ENCODE peak calls at places on chromosomes 13 and 19, in four cellular contexts. One of them, this sample, is unnamed.
A peak's percentile ranks its signal among the peaks of the same experiment; 100 is the strongest.

GRCh38 chr19:18995804-18996241 is 37.5 kb downstream of the SUGP2 start:
- DNase-seq in GM12878: no peak
- DNase-seq in GM12891: peak; percentile 71
- DNase-seq in K562: peak; percentile 67
- DNase-seq in this sample: peak; percentile 66

GRCh38 chr19:33794578-33795369 is 1.9 kb upstream of the KCTD15 start:
- DNase-seq in K562: no peak
- DNase-seq in GM12878: no peak
- DNase-seq in GM12891: no peak
- DNase-seq in this sample: no peak

GRCh38 chr19:3178973-3179738 is 587 bp downstream of the S1PR4 start:
- DNase-seq in GM12891: no peak
- DNase-seq in GM12878: no peak
- DNase-seq in K562: no peak
- DNase-seq in this sample: no peak

GRCh38 chr19:40717325-40717879 is 490 bp downstream of the ITPKC start:
- DNase-seq in K562: no peak
- DNase-seq in GM12891: no peak
- DNase-seq in GM12878: no peak
- DNase-seq in this sample: no peak

GRCh38 chr19:53461866-53462265 is 5.7 kb upstream of the ZNF813 start:
- DNase-seq in GM12891: no peak
- DNase-seq in GM12878: no peak
- DNase-seq in K562: no peak
- DNase-seq in this sample: no peak

GRCh38 chr19:47157455-47158321 is 27.1 kb downstream of the SAE1 start:
- DNase-seq in K562: no peak
- DNase-seq in GM12878: no peak
- DNase-seq in GM12891: no peak
- DNase-seq in this sample: peak; percentile 21

GRCh38 chr13:35780613-35781012 is 304.1 kb upstream of the MAB21L1 start:
- DNase-seq in GM12891: no peak
- DNase-seq in GM12878: no peak
- DNase-seq in K562: no peak
- DNase-seq in this sample: no peak

GRCh38 chr19:49422407-49423277 is 599 bp downstream of the PTH2 start:
- DNase-seq in GM12891: no peak
- DNase-seq in GM12878: no peak
- DNase-seq in K562: peak; percentile 91
- DNase-seq in this sample: peak; percentile 51

GRCh38 chr19:23957660-23958281 is 43.1 kb downstream of the ZNF726 start:
- DNase-seq in GM12878: no peak
- DNase-seq in K562: no peak
- DNase-seq in GM12891: no peak
- DNase-seq in this sample: no peak

GRCh38 chr13:46622918-46623256 is 69.9 kb downstream of the LRCH1 start:
- DNase-seq in GM12891: no peak
- DNase-seq in GM12878: no peak
- DNase-seq in K562: no peak
- DNase-seq in this sample: no peak

GRCh38 chr19:19062454-19063182 is 1.2 kb upstream of the SLC25A42 start:
- DNase-seq in GM12891: no peak
- DNase-seq in GM12878: no peak
- DNase-seq in K562: no peak
- DNase-seq in this sample: no peak

GRCh38 chr13:59261928-59262488 is 901.7 kb downstream of the DIAPH3 start:
- DNase-seq in GM12891: no peak
- DNase-seq in GM12878: no peak
- DNase-seq in K562: no peak
- DNase-seq in this sample: no peak

GRCh38 chr13:87999141-87999765 is 328.1 kb downstream of the SLITRK5 start:
- DNase-seq in K562: no peak
- DNase-seq in GM12891: no peak
- DNase-seq in GM12878: no peak
- DNase-seq in this sample: no peak

GRCh38 chr19:39542198-39542597 is 2.2 kb upstream of the EID2 start:
- DNase-seq in K562: no peak
- DNase-seq in GM12878: no peak
- DNase-seq in GM12891: no peak
- DNase-seq in this sample: no peak

GRCh38 chr13:50389726-50390125 is 374.5 kb downstream of the KCNRG start:
- DNase-seq in GM12878: no peak
- DNase-seq in K562: no peak
- DNase-seq in GM12891: no peak
- DNase-seq in this sample: no peak

GRCh38 chr13:78604782-78605611 is 1.6 kb upstream of the POU4F1 start:
- DNase-seq in K562: peak; percentile 36
- DNase-seq in GM12878: no peak
- DNase-seq in GM12891: no peak
- DNase-seq in this sample: no peak

GRCh38 chr13:34435338-34435737 is 506.7 kb upstream of the NBEA start:
- DNase-seq in GM12878: no peak
- DNase-seq in GM12891: no peak
- DNase-seq in K562: no peak
- DNase-seq in this sample: no peak

GRCh38 chr13:78816592-78816991 is 157.6 kb upstream of the OBI1 start:
- DNase-seq in GM12891: no peak
- DNase-seq in GM12878: no peak
- DNase-seq in K562: no peak
- DNase-seq in this sample: no peak

DNA sequence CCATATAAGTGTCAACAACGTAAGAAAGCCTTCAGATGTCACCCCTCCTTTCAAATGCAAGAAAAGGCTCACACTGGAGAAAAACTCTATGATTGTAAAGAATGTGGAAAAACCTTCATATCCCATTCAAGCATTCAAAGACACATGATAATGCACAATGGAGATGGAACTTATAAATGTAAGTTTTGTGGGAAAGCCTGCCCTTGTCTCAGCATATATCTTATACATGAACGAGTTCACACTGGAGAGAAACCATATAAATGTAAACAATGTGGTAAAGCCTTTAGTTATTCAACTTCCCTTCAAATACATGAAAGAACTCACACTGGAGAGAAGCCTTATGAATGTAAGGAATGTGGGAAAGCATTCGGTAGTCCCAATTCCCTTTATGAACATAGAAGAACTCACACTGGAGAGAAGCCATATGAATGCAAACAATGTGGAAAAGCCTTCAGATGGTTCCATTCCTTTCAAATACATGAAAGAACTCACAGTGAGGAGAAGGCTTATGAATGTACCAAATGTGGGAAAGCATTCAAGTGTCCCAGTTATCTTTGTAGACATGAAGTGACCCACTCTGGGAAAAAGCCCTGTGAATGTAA is 11.1 kb downstream of the ZNF844 start:
- DNase-seq in K562: no peak
- DNase-seq in GM12878: no peak
- DNase-seq in GM12891: no peak
- DNase-seq in this sample: no peak
- TF ChIP-seq SPI1 in K562: no peak
- TF ChIP-seq SPI1 in GM12878: no peak
- TF ChIP-seq SPI1 in GM12891: no peak
- TF ChIP-seq SPI1 in this sample: no peak

GRCh38 chr19:57850553-57851017 is 926 bp downstream of the ZNF587 start:
- DNase-seq in GM12878: no peak
- DNase-seq in GM12891: no peak
- DNase-seq in K562: peak; percentile 41
- DNase-seq in this sample: no peak
- TF ChIP-seq SPI1 in GM12878: no peak
- TF ChIP-seq SPI1 in GM12891: no peak
- TF ChIP-seq SPI1 in K562: no peak
- TF ChIP-seq SPI1 in this sample: no peak

GRCh38 chr19:16741084-16741483 is 21.4 kb downstream of the NWD1 start:
- DNase-seq in GM12891: no peak
- DNase-seq in K562: no peak
- DNase-seq in GM12878: no peak
- DNase-seq in this sample: no peak
- TF ChIP-seq SPI1 in GM12891: no peak
- TF ChIP-seq SPI1 in K562: no peak
- TF ChIP-seq SPI1 in GM12878: no peak
- TF ChIP-seq SPI1 in this sample: no peak

DNA sequence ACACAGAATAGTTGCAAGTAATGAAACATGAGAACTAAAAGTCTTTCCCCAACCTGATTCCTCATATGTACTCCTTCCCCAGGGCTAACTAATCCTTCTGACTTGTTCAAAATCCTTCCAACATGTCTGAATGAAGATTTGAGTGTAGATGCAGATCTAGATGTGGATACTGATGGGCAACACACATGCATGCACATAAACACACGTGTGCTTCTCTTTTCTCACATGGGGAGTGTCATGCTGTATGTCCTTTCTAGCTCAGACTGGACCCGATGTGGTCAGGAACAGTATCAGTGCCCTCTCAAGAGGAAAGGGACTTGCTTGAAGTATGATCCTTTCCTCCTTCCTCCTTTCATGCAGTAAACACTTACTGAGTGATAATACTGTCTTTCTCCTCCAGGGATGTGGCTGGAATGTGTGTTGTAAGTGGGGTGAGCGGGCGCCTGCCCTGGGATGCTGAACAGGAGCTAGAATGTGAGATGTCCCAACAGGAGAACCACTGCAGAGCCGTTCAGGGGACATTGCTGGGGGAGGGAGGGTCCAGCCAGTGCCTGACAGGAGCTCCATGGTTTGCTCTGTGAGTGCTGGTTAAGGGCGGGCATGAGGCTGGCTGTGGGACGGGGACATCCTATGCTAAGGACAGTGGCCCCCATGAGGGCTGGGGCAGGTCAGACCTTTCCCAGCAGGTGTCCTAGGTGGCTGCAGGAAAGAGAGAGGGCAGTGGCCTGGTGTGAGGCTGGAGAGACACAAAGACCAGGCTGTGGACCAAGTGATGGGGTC is 146.9 kb downstream of the TEX29 start:
- DNase-seq in GM12878: no peak
- DNase-seq in GM12891: no peak
- DNase-seq in K562: no peak
- DNase-seq in this sample: no peak
- TF ChIP-seq SPI1 in GM12878: no peak
- TF ChIP-seq SPI1 in GM12891: no peak
- TF ChIP-seq SPI1 in K562: no peak
- TF ChIP-seq SPI1 in this sample: no peak

GRCh38 chr13:26060366-26060765 is 8.6 kb upstream of the SHISA2 start:
- DNase-seq in GM12891: no peak
- DNase-seq in K562: no peak
- DNase-seq in GM12878: no peak
- DNase-seq in this sample: no peak
- TF ChIP-seq SPI1 in GM12891: no peak
- TF ChIP-seq SPI1 in K562: no peak
- TF ChIP-seq SPI1 in GM12878: no peak
- TF ChIP-seq SPI1 in this sample: no peak

GRCh38 chr19:45123440-45123850 is 30.5 kb downstream of the PPP1R37 start:
- DNase-seq in GM12891: no peak
- DNase-seq in GM12878: no peak
- DNase-seq in K562: no peak
- DNase-seq in this sample: no peak

GRCh38 chr19:45124021-45124420 is 31.0 kb downstream of the PPP1R37 start:
- DNase-seq in GM12878: no peak
- DNase-seq in GM12891: no peak
- DNase-seq in K562: no peak
- DNase-seq in this sample: no peak

GRCh38 chr19:45122832-45123231 is 29.9 kb downstream of the PPP1R37 start:
- DNase-seq in K562: no peak
- DNase-seq in GM12878: no peak
- DNase-seq in GM12891: no peak
- DNase-seq in this sample: no peak

GRCh38 chr19:45119582-45119981 is 26.6 kb downstream of the PPP1R37 start:
- DNase-seq in GM12878: no peak
- DNase-seq in GM12891: no peak
- DNase-seq in K562: no peak
- DNase-seq in this sample: no peak

DNA sequence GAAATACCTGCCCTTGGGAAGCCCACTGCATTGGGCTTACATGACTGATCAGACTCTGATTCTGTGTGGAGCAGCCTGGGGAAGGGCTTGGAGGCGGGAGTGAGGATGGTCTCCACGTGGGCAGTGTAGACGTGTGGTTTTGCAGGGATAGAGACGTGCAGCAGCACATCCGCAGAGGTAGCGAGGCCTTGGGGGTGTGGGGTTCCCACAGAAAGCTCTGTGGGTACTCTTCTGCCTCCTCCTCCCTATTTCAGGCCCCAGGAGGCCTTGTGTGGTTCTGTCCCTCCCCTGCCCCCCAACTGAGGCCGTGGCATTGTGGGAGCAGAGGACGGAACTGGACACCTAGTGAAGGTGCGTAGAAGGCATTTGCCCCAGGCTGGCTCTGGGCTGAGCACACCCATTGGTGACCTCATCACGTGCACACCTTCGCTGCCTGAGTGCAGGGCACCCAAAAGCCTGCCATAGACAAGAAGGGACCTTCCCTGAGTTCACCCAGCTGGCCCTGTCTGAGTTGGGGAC is 28.9 kb downstream of the PPP1R37 start:
- DNase-seq in GM12891: no peak
- DNase-seq in K562: no peak
- DNase-seq in GM12878: peak; percentile 40
- DNase-seq in this sample: no peak
- TF ChIP-seq SPI1 in GM12891: no peak
- TF ChIP-seq SPI1 in K562: no peak
- TF ChIP-seq SPI1 in GM12878: no peak
- TF ChIP-seq SPI1 in this sample: no peak

DNA sequence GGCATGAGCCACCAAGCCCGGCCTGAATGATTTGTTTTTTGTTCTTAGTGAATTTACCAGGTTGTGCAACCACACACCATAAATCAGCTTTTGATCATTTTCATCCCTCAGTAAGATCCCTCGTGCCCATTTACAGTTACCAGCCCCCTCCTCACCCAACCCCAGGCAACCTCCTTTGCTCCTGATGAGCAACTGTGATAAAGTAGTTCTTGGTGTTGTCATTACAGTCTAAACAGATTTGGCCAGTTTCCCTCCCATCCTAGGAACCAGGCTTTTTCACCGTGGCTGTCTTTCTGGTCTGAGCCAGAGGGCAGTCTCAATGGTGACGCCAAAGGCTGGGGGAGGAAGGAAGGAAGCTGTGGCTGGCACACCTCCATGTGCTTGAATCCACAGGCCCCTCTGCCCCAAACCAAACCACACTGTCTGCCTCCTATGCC is 61.2 kb upstream of the WDFY2 start:
- DNase-seq in GM12878: no peak
- DNase-seq in GM12891: no peak
- DNase-seq in K562: no peak
- DNase-seq in this sample: peak; percentile 91
- TF ChIP-seq SPI1 in GM12878: no peak
- TF ChIP-seq SPI1 in GM12891: no peak
- TF ChIP-seq SPI1 in K562: no peak
- TF ChIP-seq SPI1 in this sample: no peak